ENCODE peak calls at places on chromosomes 12 and 14, in nine cellular contexts. V is stimulated activated CD4-positive, alpha-beta T cell treated with anti-CD3 and anti-CD28 coated beads, Interleukin-2, amount 100 ng/mL, for 48 hours; O is HS-5; R is iris pigment epithelial cell; H is amniotic stem cell; D is M059J; N is naive B cell; P is GF-D8; K is NB4. M is an unnamed sample.

GRCh38 chr14:94120667-94121335 is 8.6 kb downstream of the IFI27L2 start:
- DNase-seq in O (no peak), V (no peak), P (no peak), D (peak), N (no peak), R (peak), H (peak), K (no peak), M (no peak)

GRCh38 chr12:52440821-52441319 is 6.7 kb upstream of the KRT75 start:
- DNase-seq in N (no peak), D (peak), R (peak), O (no peak), K (no peak), V (no peak), H (no peak), P (no peak), M (no peak)

GRCh38 chr12:27424631-27425230 is 21.8 kb upstream of the SMCO2 start:
- DNase-seq in N (no peak), D (peak), R (peak), O (peak), P (peak), K (peak), V (no peak), H (no peak), M (peak)

GRCh38 chr12:7066596-7066995 is 6.1 kb downstream of the C1S start:
- DNase-seq in N (no peak), D (no peak), K (no peak), H (no peak), V (no peak), R (no peak), P (no peak), O (no peak), M (no peak)

GRCh38 chr12:20588057-20588456 is 107.1 kb upstream of the SLCO1C1 start:
- DNase-seq in R (no peak), V (no peak), N (no peak), P (no peak), D (no peak), K (no peak), O (no peak), H (no peak), M (no peak)

GRCh38 chr14:89720076-89720687 is 234.3 kb downstream of the EFCAB11 start:
- DNase-seq in K (peak), N (no peak), O (no peak), P (peak), R (no peak), D (no peak), V (no peak), H (no peak), M (no peak)

GRCh38 chr12:115541891-115542361 is 735.6 kb downstream of the MED13L start:
- DNase-seq in N (no peak), D (peak), K (no peak), R (no peak), P (no peak), H (no peak), O (no peak), V (no peak), M (no peak)

GRCh38 chr12:1126089-1126488 is 135.1 kb downstream of the ERC1 start:
- DNase-seq in O (no peak), V (no peak), K (no peak), N (no peak), P (no peak), H (no peak), D (no peak), R (no peak), M (no peak)

GRCh38 chr12:100987552-100988277 is 193.1 kb downstream of the ANO4 start:
- DNase-seq in K (peak), N (no peak), H (no peak), P (peak), D (peak), O (peak), V (no peak), R (peak), M (peak)

GRCh38 chr12:108609535-108610335 is 11.9 kb upstream of the TMEM119 start:
- DNase-seq in H (peak), R (peak), D (no peak), O (no peak), N (no peak), P (no peak), V (no peak), K (peak), M (no peak)

GRCh38 chr12:50734409-50735263 is 29.3 kb upstream of the ATF1 start:
- DNase-seq in D (peak), R (peak), P (no peak), O (no peak), K (peak), N (no peak), H (no peak), V (peak), M (peak)

GRCh38 chr12:108939594-108939993 is 59.7 kb downstream of the DAO start:
- DNase-seq in N (peak), P (no peak), H (no peak), R (peak), V (peak), K (peak), D (peak), O (no peak), M (peak)

GRCh38 chr14:68574906-68575305 is 218.0 kb downstream of the ZFP36L1 start:
- DNase-seq in H (no peak), D (peak), V (no peak), P (no peak), R (peak), K (no peak), N (no peak), O (no peak), M (no peak)

GRCh38 chr12:119491814-119492213 is 101.8 kb upstream of the TMEM233 start:
- DNase-seq in V (no peak), N (no peak), R (no peak), K (no peak), O (no peak), P (no peak), D (no peak), H (no peak), M (no peak)

GRCh38 chr14:95681153-95681552 is 5.1 kb upstream of the TCL1B start:
- DNase-seq in K (no peak), R (no peak), N (no peak), D (no peak), V (no peak), P (no peak), O (no peak), H (no peak), M (no peak)

GRCh38 chr14:91945776-91946305 is 1.7 kb downstream of the FBLN5 start:
- DNase-seq in P (no peak), K (no peak), H (no peak), V (no peak), N (no peak), O (no peak), R (no peak), D (no peak), M (no peak)

GRCh38 chr12:990308-990648 is 745 bp upstream of the ERC1 start:
- DNase-seq in V (peak), D (peak), O (no peak), R (peak), N (no peak), K (peak), H (no peak), P (no peak), M (peak)

GRCh38 chr12:108495054-108495453 is 20.0 kb upstream of the FICD start:
- DNase-seq in D (peak), H (no peak), K (peak), P (no peak), N (no peak), V (no peak), R (peak), O (no peak), M (peak)

GRCh38 chr12:116933512-116934246 is 22.9 kb downstream of the FBXW8 start:
- DNase-seq in N (no peak), R (no peak), P (no peak), O (no peak), D (no peak), K (no peak), H (no peak), V (no peak), M (no peak)

GRCh38 chr12:119949145-119949544 is 39.9 kb upstream of the BICDL1 start:
- DNase-seq in N (no peak), K (no peak), O (no peak), D (no peak), H (no peak), R (no peak), P (no peak), V (no peak), M (no peak)

GRCh38 chr14:54976316-54976715 is 50.6 kb downstream of the WDHD1 start:
- DNase-seq in P (no peak), D (peak), V (no peak), K (peak), N (no peak), O (peak), H (peak), R (peak), M (no peak)

GRCh38 chr14:64723691-64724577 is 19.7 kb downstream of the PLEKHG3 start:
- DNase-seq in K (no peak), D (peak), P (no peak), O (no peak), R (peak), N (no peak), H (no peak), V (no peak), M (no peak)

GRCh38 chr12:54054442-54055332 is 1.1 kb downstream of the HOXC4 start:
- DNase-seq in O (no peak), P (no peak), H (no peak), K (no peak), R (no peak), D (no peak), V (no peak), N (no peak), M (no peak)